ENCODE peak calls at places on chromosomes 1 and 21, in eight cellular contexts. Y is stomach, T is cardiac muscle cell, E is right atrium auricular region, P is GM23248, M is lower lobe of right lung, S is left ventricle myocardium inferior, R is suprapubic skin. U is an unnamed sample.

GRCh38 chr1:225598847-225599246 is 54.1 kb downstream of the ENAH start:
- DNase-seq in S (no peak), Y (no peak), T (no peak), E (no peak), M (no peak), P (no peak), R (no peak), U (no peak)

GRCh38 chr1:63148825-63149645 is 173.3 kb upstream of the FOXD3 start:
- DNase-seq in R (no peak), S (no peak), P (peak; percentile 63), M (no peak), T (peak; percentile 54), Y (peak; percentile 32), E (no peak), U (peak; percentile 79)

GRCh38 chr1:7174980-7175379 is 389.7 kb downstream of the CAMTA1 start:
- DNase-seq in E (no peak), R (no peak), Y (no peak), S (no peak), P (no peak), T (no peak), M (no peak), U (no peak)

GRCh38 chr1:231192620-231193163 is 30.8 kb downstream of the TRIM67 start:
- DNase-seq in M (peak; percentile 67), E (no peak), S (peak; percentile 51), P (no peak), R (no peak), Y (peak; percentile 90), T (no peak), U (no peak)

GRCh38 chr1:11807087-11807486 is 1.1 kb downstream of the CLCN6 start:
- DNase-seq in Y (no peak), M (no peak), R (no peak), S (no peak), T (no peak), E (no peak), P (no peak), U (no peak)

GRCh38 chr1:77794550-77794949 is 15.1 kb downstream of the MIGA1 start:
- DNase-seq in R (no peak), S (no peak), M (no peak), P (no peak), Y (no peak), E (no peak), T (no peak), U (no peak)

GRCh38 chr1:204139952-204140351 is 11.9 kb downstream of the ETNK2 start:
- DNase-seq in P (no peak), S (no peak), M (no peak), R (no peak), T (no peak), Y (no peak), E (no peak), U (no peak)

GRCh38 chr21:42423685-42424084 is 20.0 kb downstream of the UBASH3A start:
- DNase-seq in M (no peak), E (no peak), Y (no peak), S (no peak), R (no peak), P (no peak), T (no peak), U (no peak)

GRCh38 chr1:193486671-193487229 is 300.3 kb upstream of the B3GALT2 start:
- DNase-seq in R (no peak), S (no peak), M (no peak), E (no peak), Y (no peak), T (no peak), P (no peak), U (peak; percentile 6)

GRCh38 chr1:226728448-226728847 is 10.6 kb downstream of the ITPKB start:
- DNase-seq in S (no peak), T (no peak), M (no peak), R (no peak), E (no peak), P (no peak), Y (no peak), U (no peak)

GRCh38 chr21:39087238-39087975 is 95.8 kb downstream of the PSMG1 start:
- DNase-seq in Y (no peak), E (no peak), M (no peak), R (no peak), P (no peak), S (peak; percentile 70), T (no peak), U (no peak)

DNA sequence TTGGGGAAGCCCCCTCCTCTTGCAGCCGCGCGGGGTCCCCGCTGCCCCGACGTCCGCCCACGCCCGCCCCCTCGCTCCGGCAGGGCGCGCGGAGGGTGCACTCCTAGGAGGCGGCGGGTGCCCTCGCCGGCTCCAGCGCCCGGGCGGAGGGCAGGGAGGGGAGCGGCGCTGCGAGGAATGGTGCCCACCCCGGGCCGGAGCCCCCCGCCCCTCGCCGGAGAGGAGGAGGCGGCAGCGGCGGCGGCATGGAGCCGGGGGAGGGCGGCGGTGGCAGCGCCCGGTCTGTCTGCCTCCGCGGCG is 451 bp downstream of the FAM78B start:
- DNase-seq in M (no peak), R (no peak), S (no peak), T (no peak), P (no peak), E (no peak), Y (no peak), U (no peak)
- H3K4me3 ChIP-seq in M (peak overlapping the region; percentile 65), R (peak overlapping the region; percentile 85), S (peak overlapping the region; percentile 76), T (peak overlapping the region; percentile 90), P (peak overlapping the region; percentile 75), E (peak overlapping the region; percentile 64), Y (peak overlapping the region; percentile 67), U (peak overlapping the region; percentile 58)

DNA sequence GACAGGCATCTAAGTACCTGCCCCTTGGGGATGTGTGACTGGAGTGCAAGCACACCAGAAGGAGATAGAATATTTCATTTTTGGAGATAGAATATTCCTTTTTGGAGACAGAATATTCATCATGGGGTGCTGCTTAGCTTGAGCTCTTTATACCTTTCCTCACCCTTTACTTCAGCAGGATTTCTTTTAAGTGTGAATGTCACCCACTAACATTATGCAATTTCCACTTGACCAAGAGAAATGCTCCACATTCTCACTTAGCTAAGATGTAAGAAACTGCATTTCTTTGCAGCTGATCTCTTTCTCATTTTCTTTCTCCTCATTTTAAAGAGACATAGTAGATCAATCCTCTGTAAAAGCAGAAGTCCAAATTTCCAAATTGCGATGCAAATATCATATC is 436.7 kb downstream of the NCAM2 start:
- DNase-seq in Y (no peak), E (no peak), P (no peak), M (no peak), T (no peak), S (no peak), R (no peak), U (no peak)
- H3K4me1 ChIP-seq in Y (no peaks in the 10 kb centered on the region), E (no peaks in the 10 kb centered on the region), P (no peaks in the 10 kb centered on the region), M (peaks cover 3% of the 10 kb centered on the region), T (no peaks in the 10 kb centered on the region), S (no peaks in the 10 kb centered on the region), R (no peaks in the 10 kb centered on the region), U (no peaks in the 10 kb centered on the region)

DNA sequence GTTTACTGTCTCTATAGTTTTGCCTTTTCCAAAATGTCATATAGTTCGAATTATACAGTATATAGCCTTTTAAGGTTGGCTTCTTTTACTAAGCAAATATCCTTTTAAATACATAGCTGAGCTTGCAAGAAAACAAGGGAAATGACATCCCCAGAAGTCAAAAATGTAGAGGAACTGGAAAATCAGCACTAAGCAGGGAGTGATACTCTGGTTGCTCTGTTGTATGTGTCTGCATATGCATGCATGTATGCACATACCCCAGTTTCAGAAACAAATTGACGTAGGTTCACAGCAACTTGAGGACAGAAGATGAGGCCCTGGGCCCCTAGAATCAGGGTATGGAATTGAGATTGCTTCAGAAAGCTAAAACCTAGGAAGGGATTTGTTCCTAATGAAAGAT is 75.1 kb upstream of the GNG4 start:
- DNase-seq in E (no peak), S (no peak), T (no peak), Y (no peak), M (no peak), P (no peak), R (no peak), U (no peak)
- H3K27ac ChIP-seq in E (no peak overlapping the region), S (no peak overlapping the region), T (no peak overlapping the region), Y (no peak overlapping the region), M (no peak overlapping the region), P (no peak overlapping the region), R (no peak overlapping the region), U (no peak overlapping the region)

GRCh38 chr1:209586341-209586740 is 2.8 kb downstream of the CAMK1G start:
- DNase-seq in S (no peak), E (no peak), P (no peak), Y (no peak), R (no peak), M (no peak), T (no peak), U (no peak)
- H3K4me3 ChIP-seq in S (no peak overlapping the region), E (no peak overlapping the region), P (no peak overlapping the region), Y (no peak overlapping the region), R (no peak overlapping the region), M (no peak overlapping the region), T (no peak overlapping the region), U (peak overlapping the region; percentile 64)

DNA sequence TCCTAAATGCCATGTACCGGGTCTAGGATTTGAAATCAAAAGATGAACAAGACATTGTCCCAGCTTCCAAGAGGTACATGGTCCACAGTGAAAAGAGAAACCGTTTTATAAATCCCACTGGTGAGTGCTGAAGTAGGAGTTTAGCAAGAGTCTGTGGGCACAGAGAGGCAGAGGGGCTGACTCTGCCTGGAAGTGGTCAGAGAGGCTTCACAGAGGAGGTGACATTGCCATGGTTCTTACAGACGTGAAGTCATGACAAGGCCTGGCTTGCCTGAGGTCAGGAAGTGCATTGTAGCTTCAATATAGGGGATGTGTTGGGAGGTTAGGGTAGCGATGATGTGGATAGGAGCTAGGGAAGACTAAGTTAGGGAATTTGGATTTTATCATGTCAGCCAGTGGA is 28.4 kb downstream of the MAPKAPK2 start:
- DNase-seq in Y (no peak), M (no peak), E (no peak), S (no peak), P (no peak), R (no peak), T (no peak), U (no peak)
- H3K4me1 ChIP-seq in Y (peaks cover 78% of the 10 kb centered on the region), M (peaks cover 86% of the 10 kb centered on the region), E (peaks cover 94% of the 10 kb centered on the region), S (peaks cover 98% of the 10 kb centered on the region), P (peaks cover 64% of the 10 kb centered on the region), R (peaks cover 56% of the 10 kb centered on the region), T (peaks cover 64% of the 10 kb centered on the region), U (no peaks in the 10 kb centered on the region)